ENCODE peak calls at places on chromosomes 16 and 17, in five cellular contexts. F is neural progenitor cell; P is AG10803; V is AML-193; U is CD8-positive, alpha-beta memory T cell. K is an unnamed sample.

GRCh38 chr17:80082403-80083135 is 18.8 kb upstream of the GAA start:
- DNase-seq in F (peak; percentile 86), P (peak; percentile 71), V (peak; percentile 76), U (peak; percentile 66), K (peak; percentile 78)

GRCh38 chr16:12674096-12674495 is 129.6 kb downstream of the CPPED1 start:
- DNase-seq in F (no peak), P (peak; percentile 59), V (no peak), U (no peak), K (peak; percentile 25)

GRCh38 chr16:47059991-47060390 is 83.8 kb downstream of the NETO2 start:
- DNase-seq in F (no peak), P (no peak), V (no peak), U (no peak), K (no peak)

GRCh38 chr16:49400611-49401010 is 27.0 kb downstream of the C16orf78 start:
- DNase-seq in F (no peak), P (no peak), V (no peak), U (no peak), K (no peak)

GRCh38 chr16:86392751-86393150 is 117.6 kb upstream of the FOXF1 start:
- DNase-seq in F (no peak), P (no peak), V (no peak), U (no peak), K (peak; percentile 81)

GRCh38 chr16:46962629-46963028 is 10.8 kb downstream of the DNAJA2 start:
- DNase-seq in F (no peak), P (no peak), V (no peak), U (no peak), K (no peak)

GRCh38 chr17:81398170-81398854 is 3.1 kb downstream of the BAHCC1 start:
- DNase-seq in F (peak; percentile 75), P (peak; percentile 48), V (no peak), U (no peak), K (peak; percentile 70)

GRCh38 chr17:74981979-74982662 is 5.3 kb upstream of the CDR2L start:
- DNase-seq in F (peak; percentile 95), P (peak; percentile 56), V (peak; percentile 31), U (peak; percentile 87), K (peak; percentile 78)

GRCh38 chr17:14557482-14557881 is 256.6 kb downstream of the HS3ST3B1 start:
- DNase-seq in F (no peak), P (no peak), V (peak; percentile 0), U (no peak), K (no peak)

GRCh38 chr16:23256440-23256839 is 45.7 kb upstream of the SCNN1B start:
- DNase-seq in F (no peak), P (no peak), V (no peak), U (no peak), K (no peak)

GRCh38 chr16:54240180-54241125 is 46.1 kb downstream of the IRX3 start:
- DNase-seq in F (no peak), P (peak; percentile 94), V (no peak), U (no peak), K (no peak)

GRCh38 chr17:78737332-78737731 is 44.7 kb downstream of the CYTH1 start:
- DNase-seq in F (no peak), P (peak; percentile 65), V (peak; percentile 26), U (no peak), K (peak; percentile 88)